ENCODE peak calls at places on chromosomes 12 and 14, in ten cellular contexts. One of them, this sample, is unnamed.

GRCh38 chr14:46580941-46581671 is 70.5 kb downstream of the RPL10L start:
- DNase-seq in breast epithelium: no peak
- DNase-seq in endodermal cell: peak
- DNase-seq in heart left ventricle: no peak
- DNase-seq in fibroblast of lung: peak
- DNase-seq in hepatocyte: peak
- DNase-seq in uterus: no peak
- DNase-seq in GM23338: peak
- DNase-seq in PC-3: peak
- DNase-seq in IMR-90: no peak
- DNase-seq in this sample: no peak

GRCh38 chr14:59454131-59454530 is 11.0 kb downstream of the GPR135 start:
- DNase-seq in breast epithelium: no peak
- DNase-seq in endodermal cell: no peak
- DNase-seq in heart left ventricle: no peak
- DNase-seq in fibroblast of lung: peak
- DNase-seq in hepatocyte: no peak
- DNase-seq in uterus: no peak
- DNase-seq in GM23338: no peak
- DNase-seq in PC-3: peak
- DNase-seq in IMR-90: peak
- DNase-seq in this sample: no peak

GRCh38 chr12:127579446-127579845 is 687.5 kb upstream of the TMEM132C start:
- DNase-seq in breast epithelium: no peak
- DNase-seq in endodermal cell: no peak
- DNase-seq in heart left ventricle: no peak
- DNase-seq in fibroblast of lung: no peak
- DNase-seq in hepatocyte: no peak
- DNase-seq in uterus: no peak
- DNase-seq in GM23338: no peak
- DNase-seq in PC-3: no peak
- DNase-seq in IMR-90: peak
- DNase-seq in this sample: no peak

GRCh38 chr14:34030864-34031263 is 80.0 kb upstream of the EGLN3 start:
- DNase-seq in breast epithelium: no peak
- DNase-seq in endodermal cell: no peak
- DNase-seq in heart left ventricle: peak
- DNase-seq in fibroblast of lung: peak
- DNase-seq in hepatocyte: peak
- DNase-seq in uterus: peak
- DNase-seq in GM23338: no peak
- DNase-seq in PC-3: no peak
- DNase-seq in IMR-90: peak
- DNase-seq in this sample: peak

GRCh38 chr12:21276826-21277225 is 57.9 kb downstream of the SLCO1A2 start:
- DNase-seq in breast epithelium: no peak
- DNase-seq in endodermal cell: no peak
- DNase-seq in heart left ventricle: no peak
- DNase-seq in fibroblast of lung: no peak
- DNase-seq in hepatocyte: no peak
- DNase-seq in uterus: no peak
- DNase-seq in GM23338: no peak
- DNase-seq in PC-3: peak
- DNase-seq in IMR-90: no peak
- DNase-seq in this sample: no peak

GRCh38 chr12:18382486-18382885 is 121.2 kb downstream of the PIK3C2G start:
- DNase-seq in breast epithelium: no peak
- DNase-seq in endodermal cell: no peak
- DNase-seq in heart left ventricle: no peak
- DNase-seq in fibroblast of lung: peak
- DNase-seq in hepatocyte: peak
- DNase-seq in uterus: no peak
- DNase-seq in GM23338: no peak
- DNase-seq in PC-3: no peak
- DNase-seq in IMR-90: peak
- DNase-seq in this sample: no peak

GRCh38 chr12:31342314-31342713 is 16.4 kb upstream of the SINHCAF start:
- DNase-seq in breast epithelium: no peak
- DNase-seq in endodermal cell: no peak
- DNase-seq in heart left ventricle: no peak
- DNase-seq in fibroblast of lung: no peak
- DNase-seq in hepatocyte: no peak
- DNase-seq in uterus: no peak
- DNase-seq in GM23338: no peak
- DNase-seq in PC-3: no peak
- DNase-seq in IMR-90: no peak
- DNase-seq in this sample: no peak

GRCh38 chr14:91284146-91284790 is 39.8 kb upstream of the GPR68 start:
- DNase-seq in breast epithelium: no peak
- DNase-seq in endodermal cell: no peak
- DNase-seq in heart left ventricle: no peak
- DNase-seq in fibroblast of lung: peak
- DNase-seq in hepatocyte: peak
- DNase-seq in uterus: peak
- DNase-seq in GM23338: no peak
- DNase-seq in PC-3: peak
- DNase-seq in IMR-90: peak
- DNase-seq in this sample: no peak

GRCh38 chr14:35347323-35348043 is 55.3 kb downstream of the PSMA6 start:
- DNase-seq in breast epithelium: no peak
- DNase-seq in endodermal cell: peak
- DNase-seq in heart left ventricle: no peak
- DNase-seq in fibroblast of lung: no peak
- DNase-seq in hepatocyte: peak
- DNase-seq in uterus: no peak
- DNase-seq in GM23338: peak
- DNase-seq in PC-3: no peak
- DNase-seq in IMR-90: no peak
- DNase-seq in this sample: no peak

GRCh38 chr12:30783946-30784345 is 29.2 kb upstream of the CAPRIN2 start:
- DNase-seq in breast epithelium: no peak
- DNase-seq in endodermal cell: no peak
- DNase-seq in heart left ventricle: no peak
- DNase-seq in fibroblast of lung: no peak
- DNase-seq in hepatocyte: no peak
- DNase-seq in uterus: no peak
- DNase-seq in GM23338: no peak
- DNase-seq in PC-3: no peak
- DNase-seq in IMR-90: no peak
- DNase-seq in this sample: no peak

GRCh38 chr12:69129014-69129413 is 110.4 kb upstream of the CPSF6 start:
- DNase-seq in breast epithelium: no peak
- DNase-seq in endodermal cell: no peak
- DNase-seq in heart left ventricle: no peak
- DNase-seq in fibroblast of lung: no peak
- DNase-seq in hepatocyte: no peak
- DNase-seq in uterus: no peak
- DNase-seq in GM23338: no peak
- DNase-seq in PC-3: no peak
- DNase-seq in IMR-90: no peak
- DNase-seq in this sample: no peak

DNA sequence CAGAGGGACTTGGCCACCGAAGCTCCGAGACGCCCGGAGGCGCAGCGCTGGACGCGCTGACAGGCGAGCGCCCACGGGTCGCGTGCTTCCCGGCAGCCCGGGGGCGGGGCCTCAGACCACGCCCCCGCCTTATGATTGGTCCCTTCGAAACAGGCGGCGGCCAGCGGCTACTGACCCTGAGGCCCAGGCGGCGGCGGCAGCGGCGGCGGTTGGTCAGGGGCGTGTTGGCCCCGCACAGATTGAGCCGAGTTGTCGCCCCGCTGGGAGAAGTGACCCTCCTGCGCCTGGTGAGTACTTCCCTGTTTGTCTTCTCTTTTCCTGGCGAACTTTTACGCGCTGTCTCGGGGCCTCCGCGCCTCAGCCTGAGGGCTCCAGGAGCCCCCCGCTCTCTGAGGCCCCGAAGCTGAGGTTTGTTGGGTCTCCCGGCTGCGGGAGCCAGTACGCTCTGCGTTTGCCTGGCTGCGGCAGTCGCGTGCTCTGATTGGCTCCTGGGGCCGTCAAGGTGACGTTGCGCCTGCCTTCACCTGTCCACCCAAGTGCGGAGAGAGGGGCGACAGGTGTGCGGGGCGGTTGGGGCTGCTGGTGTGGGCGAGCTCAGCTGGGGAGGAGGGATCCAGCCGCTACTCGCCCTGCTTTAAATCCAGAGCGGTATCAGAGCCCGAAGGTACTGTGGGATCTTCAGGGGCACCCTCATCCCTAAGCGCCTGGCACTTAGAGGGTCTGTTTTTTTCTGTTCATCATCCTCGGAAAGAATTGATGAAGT is at the start of gene GAS2L3:
- DNase-seq in breast epithelium: peak
- DNase-seq in endodermal cell: peak
- DNase-seq in heart left ventricle: peak
- DNase-seq in fibroblast of lung: peak
- DNase-seq in hepatocyte: peak
- DNase-seq in uterus: peak
- DNase-seq in GM23338: peak
- DNase-seq in PC-3: peak
- DNase-seq in IMR-90: peak
- DNase-seq in this sample: peak
- H3K27ac ChIP-seq in breast epithelium: peak
- H3K27ac ChIP-seq in endodermal cell: peak
- H3K27ac ChIP-seq in heart left ventricle: peak
- H3K27ac ChIP-seq in fibroblast of lung: peak
- H3K27ac ChIP-seq in hepatocyte: peak
- H3K27ac ChIP-seq in uterus: peak
- H3K27ac ChIP-seq in GM23338: peak
- H3K27ac ChIP-seq in PC-3: peak
- H3K27ac ChIP-seq in IMR-90: peak
- H3K27ac ChIP-seq in this sample: peak

GRCh38 chr12:108980831-108981618 is 39.8 kb downstream of the SVOP start:
- DNase-seq in breast epithelium: no peak
- DNase-seq in endodermal cell: no peak
- DNase-seq in heart left ventricle: peak
- DNase-seq in fibroblast of lung: no peak
- DNase-seq in hepatocyte: no peak
- DNase-seq in uterus: no peak
- DNase-seq in GM23338: peak
- DNase-seq in PC-3: no peak
- DNase-seq in IMR-90: peak
- DNase-seq in this sample: no peak
- TF ChIP-seq CTCF in breast epithelium: no peak
- TF ChIP-seq CTCF in endodermal cell: no peak
- TF ChIP-seq CTCF in heart left ventricle: no peak
- TF ChIP-seq CTCF in fibroblast of lung: no peak
- TF ChIP-seq CTCF in hepatocyte: no peak
- TF ChIP-seq CTCF in uterus: no peak
- TF ChIP-seq CTCF in GM23338: no peak
- TF ChIP-seq CTCF in PC-3: no peak
- TF ChIP-seq CTCF in IMR-90: no peak
- TF ChIP-seq CTCF in this sample: no peak

DNA sequence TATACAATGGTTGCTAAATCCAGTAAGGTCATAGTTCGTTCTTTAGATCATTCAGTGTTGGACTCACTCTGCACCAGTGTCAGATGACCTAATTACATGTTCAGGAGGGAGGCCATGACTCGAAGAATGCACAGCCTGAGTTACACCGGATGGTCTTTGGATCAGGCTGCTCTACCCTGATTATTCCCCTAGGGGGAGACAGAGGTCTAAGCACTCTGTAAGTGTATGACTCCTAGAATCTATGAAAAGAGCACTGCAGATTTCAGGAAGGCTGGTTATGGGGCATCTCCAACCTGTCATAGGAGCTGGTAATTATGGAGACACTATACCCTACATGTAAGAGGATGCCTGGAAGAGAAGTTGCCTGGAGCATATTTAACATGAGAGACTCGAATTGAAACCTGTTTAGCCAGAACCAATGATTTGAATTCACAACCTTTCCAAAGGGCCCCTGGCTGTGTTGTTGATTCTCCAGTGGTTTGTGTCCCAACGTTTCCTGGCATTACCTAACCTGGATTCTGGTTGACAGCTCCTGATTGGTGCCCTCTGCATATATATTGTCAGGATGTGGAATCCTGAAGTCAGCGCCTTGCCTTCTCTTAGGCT is at the start of gene MUCL1:
- DNase-seq in breast epithelium: no peak
- DNase-seq in endodermal cell: peak
- DNase-seq in heart left ventricle: peak
- DNase-seq in fibroblast of lung: peak
- DNase-seq in hepatocyte: peak
- DNase-seq in uterus: no peak
- DNase-seq in GM23338: peak
- DNase-seq in PC-3: peak
- DNase-seq in IMR-90: peak
- DNase-seq in this sample: no peak
- H3K4me3 ChIP-seq in breast epithelium: no peak
- H3K4me3 ChIP-seq in endodermal cell: no peak
- H3K4me3 ChIP-seq in heart left ventricle: no peak
- H3K4me3 ChIP-seq in fibroblast of lung: no peak
- H3K4me3 ChIP-seq in hepatocyte: no peak
- H3K4me3 ChIP-seq in uterus: no peak
- H3K4me3 ChIP-seq in GM23338: no peak
- H3K4me3 ChIP-seq in PC-3: no peak
- H3K4me3 ChIP-seq in IMR-90: no peak
- H3K4me3 ChIP-seq in this sample: no peak

DNA sequence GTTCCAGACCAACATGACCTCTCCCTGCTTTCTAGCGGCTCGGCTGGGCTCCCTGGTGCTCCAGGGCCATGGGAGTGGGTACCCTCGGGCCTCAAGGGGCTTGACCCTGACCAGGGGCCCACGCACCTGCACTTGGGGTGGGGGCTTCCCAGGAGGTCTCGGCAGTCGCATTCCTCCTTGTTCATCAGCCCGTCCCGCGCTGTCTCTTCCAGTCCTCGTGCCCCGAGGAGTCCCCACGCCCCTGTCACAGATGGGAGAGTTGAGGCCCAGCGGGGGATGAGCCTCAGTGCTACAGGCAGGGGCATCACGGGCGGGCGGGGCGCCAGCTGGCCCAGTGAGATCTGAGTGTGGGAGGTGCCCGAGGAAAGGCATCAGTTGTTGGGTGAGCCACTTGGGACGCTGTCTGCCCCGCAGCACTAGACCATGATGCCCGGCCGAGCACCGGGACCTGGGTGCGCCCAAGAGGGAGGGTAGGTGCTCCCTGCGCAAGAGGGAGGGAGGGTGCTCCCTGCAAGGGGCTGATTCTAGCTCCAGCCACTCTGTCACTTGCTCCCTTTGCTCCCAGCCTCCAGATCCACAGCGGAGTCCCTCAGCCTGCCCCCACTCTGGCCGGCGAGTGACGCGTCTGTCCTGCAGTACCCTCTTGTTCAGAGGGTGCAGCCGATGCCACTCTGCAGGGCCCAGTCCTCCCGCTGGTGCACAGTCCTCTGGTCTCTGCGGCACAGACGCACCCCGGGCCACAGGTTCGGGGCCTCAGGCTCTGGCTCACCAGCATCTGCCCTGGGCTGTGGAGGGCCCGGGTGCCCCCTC is 23.8 kb downstream of the MMP17 start:
- DNase-seq in breast epithelium: no peak
- DNase-seq in endodermal cell: no peak
- DNase-seq in heart left ventricle: no peak
- DNase-seq in fibroblast of lung: no peak
- DNase-seq in hepatocyte: no peak
- DNase-seq in uterus: no peak
- DNase-seq in GM23338: no peak
- DNase-seq in PC-3: no peak
- DNase-seq in IMR-90: no peak
- DNase-seq in this sample: no peak
- H3K27ac ChIP-seq in breast epithelium: no peak
- H3K27ac ChIP-seq in endodermal cell: no peak
- H3K27ac ChIP-seq in heart left ventricle: no peak
- H3K27ac ChIP-seq in fibroblast of lung: no peak
- H3K27ac ChIP-seq in hepatocyte: no peak
- H3K27ac ChIP-seq in uterus: no peak
- H3K27ac ChIP-seq in GM23338: no peak
- H3K27ac ChIP-seq in PC-3: no peak
- H3K27ac ChIP-seq in IMR-90: no peak
- H3K27ac ChIP-seq in this sample: no peak

This sample was measured in dorsolateral prefrontal cortex.